ENCODE peak calls at places on chromosome 11, in nine cellular contexts. E is RPMI7951; A is hypothalamus; L is occipital lobe; I is tibial nerve; G is iris pigment epithelial cell; J is right lobe of liver; R is choroid plexus epithelial cell; X is CD4-positive, CD25-positive, alpha-beta regulatory T cell. D is an unnamed sample.

GRCh38 chr11:75265851-75266531 is 25.4 kb downstream of the TPBGL start:
- DNase-seq in X (no peak), G (no peak), A (no peak), R (no peak), E (peak; percentile 44), L (no peak), I (no peak), J (peak; percentile 53), D (no peak)

GRCh38 chr11:111654611-111655010 is 52.4 kb downstream of the SIK2 start:
- DNase-seq in J (no peak), E (no peak), G (no peak), L (no peak), X (no peak), R (no peak), A (no peak), I (no peak), D (no peak)

GRCh38 chr11:3626250-3626960 is 15.4 kb downstream of the ART5 start:
- DNase-seq in E (no peak), L (no peak), X (no peak), J (no peak), I (peak; percentile 53), A (no peak), G (no peak), R (no peak), D (no peak)

GRCh38 chr11:45110562-45110961 is 35.9 kb upstream of the PRDM11 start:
- DNase-seq in X (peak; percentile 65), R (peak; percentile 89), A (no peak), L (no peak), I (peak; percentile 88), G (peak; percentile 61), J (no peak), E (peak; percentile 60), D (peak; percentile 72)

GRCh38 chr11:103730151-103730940 is 306.1 kb upstream of the DDI1 start:
- DNase-seq in G (peak; percentile 63), E (no peak), I (no peak), R (peak; percentile 42), L (no peak), X (no peak), A (no peak), J (no peak), D (no peak)

GRCh38 chr11:121757480-121758125 is 304.8 kb upstream of the SORL1-AS1 start:
- DNase-seq in L (no peak), A (no peak), R (peak; percentile 36), X (no peak), I (no peak), J (no peak), G (peak; percentile 34), E (peak; percentile 50), D (no peak)

GRCh38 chr11:64285885-64286800 is 495 bp downstream of the GPR137 start:
- DNase-seq in E (no peak), G (no peak), A (no peak), J (peak; percentile 80), I (no peak), R (no peak), L (no peak), X (peak; percentile 30), D (no peak)

GRCh38 chr11:1461806-1462455 is 24.6 kb downstream of the MOB2 start:
- DNase-seq in E (no peak), R (no peak), L (no peak), I (no peak), A (no peak), J (no peak), G (no peak), X (no peak), D (no peak)

GRCh38 chr11:34027516-34028406 is 23.8 kb upstream of the CAPRIN1 start:
- DNase-seq in L (no peak), A (no peak), G (no peak), I (no peak), E (no peak), X (no peak), J (peak; percentile 75), R (no peak), D (no peak)

GRCh38 chr11:60261014-60261413 is 18.1 kb upstream of the MS4A4E start:
- DNase-seq in L (no peak), G (no peak), J (no peak), I (no peak), R (no peak), X (no peak), E (no peak), A (no peak), D (no peak)

GRCh38 chr11:93740031-93740801 is 1.1 kb downstream of the TAF1D start:
- DNase-seq in E (peak; percentile 24), G (peak; percentile 62), L (no peak), R (peak; percentile 55), I (no peak), X (no peak), J (no peak), A (no peak), D (no peak)

GRCh38 chr11:12066799-12067508 is 43.4 kb upstream of the MICAL2 start:
- DNase-seq in J (no peak), X (no peak), R (peak; percentile 71), I (no peak), A (no peak), E (peak; percentile 50), G (peak; percentile 62), L (peak; percentile 52), D (peak; percentile 84)

GRCh38 chr11:65927904-65928397 is 8.7 kb downstream of the DRAP1 start:
- DNase-seq in J (no peak), R (peak; percentile 35), A (no peak), X (peak; percentile 79), E (peak; percentile 37), G (peak; percentile 31), L (no peak), I (no peak), D (peak; percentile 44)

GRCh38 chr11:111229604-111230003 is 15.9 kb upstream of the POU2AF2 start:
- DNase-seq in R (peak; percentile 35), I (no peak), J (no peak), L (no peak), X (no peak), E (no peak), G (peak; percentile 59), A (no peak), D (no peak)

GRCh38 chr11:57964660-57965059 is 59.0 kb upstream of the OR9Q1 start:
- DNase-seq in E (no peak), A (no peak), J (no peak), I (no peak), L (no peak), X (no peak), R (no peak), G (no peak), D (no peak)

GRCh38 chr11:88174627-88175003 is 628 bp downstream of the RAB38 start:
- DNase-seq in I (peak; percentile 31), R (peak; percentile 67), X (no peak), L (no peak), J (peak; percentile 66), E (peak; percentile 85), A (no peak), G (peak; percentile 62), D (peak; percentile 90)

GRCh38 chr11:70005107-70005818 is 72.9 kb upstream of the ANO1 start:
- DNase-seq in E (peak; percentile 84), G (peak; percentile 60), A (no peak), L (no peak), R (peak; percentile 28), X (no peak), J (no peak), I (no peak), D (peak; percentile 86)

GRCh38 chr11:74311352-74311926 is at the start of gene P4HA3:
- DNase-seq in X (no peak), E (peak; percentile 44), G (peak; percentile 58), A (no peak), I (peak; percentile 24), R (peak; percentile 55), L (no peak), J (peak; percentile 78), D (peak; percentile 40)

GRCh38 chr11:71499546-71499945 is 27.5 kb upstream of the KRTAP5-7 start:
- DNase-seq in A (no peak), J (no peak), X (no peak), I (no peak), L (no peak), G (no peak), E (peak; percentile 67), R (no peak), D (peak; percentile 7)

GRCh38 chr11:61922539-61922938 is 5.2 kb upstream of the RAB3IL1 start:
- DNase-seq in L (no peak), R (peak; percentile 57), J (peak; percentile 66), I (peak; percentile 87), G (peak; percentile 29), A (no peak), E (peak; percentile 88), X (no peak), D (peak; percentile 36)

GRCh38 chr11:129861702-129862107 is 33.7 kb downstream of the NFRKB start:
- DNase-seq in R (peak; percentile 96), L (no peak), I (peak; percentile 32), G (peak; percentile 96), A (no peak), E (peak; percentile 87), J (no peak), X (no peak), D (peak; percentile 86)

GRCh38 chr11:68051191-68052136 is 12.6 kb downstream of the TCIRG1 start:
- DNase-seq in J (no peak), R (peak; percentile 39), E (no peak), L (no peak), X (no peak), G (no peak), A (no peak), I (no peak), D (no peak)

GRCh38 chr11:35418847-35419712 is at the start of gene SLC1A2:
- DNase-seq in I (no peak), R (peak; percentile 26), G (peak; percentile 50), J (no peak), L (peak; percentile 55), X (no peak), E (peak; percentile 11), A (no peak), D (peak; percentile 28)

GRCh38 chr11:79152511-79152910 is 288.3 kb downstream of the TENM4 start:
- DNase-seq in E (peak; percentile 40), A (no peak), L (peak; percentile 16), R (no peak), I (no peak), X (no peak), J (no peak), G (no peak), D (no peak)

GRCh38 chr11:58578136-58578634 is 678 bp upstream of the ZFP91 start:
- DNase-seq in R (peak; percentile 99), X (peak; percentile 97), I (peak; percentile 90), G (peak; percentile 98), A (peak; percentile 91), L (peak; percentile 92), E (peak; percentile 97), J (peak; percentile 95), D (peak; percentile 99)

GRCh38 chr11:68373810-68374501 is 61.6 kb downstream of the LRP5 start:
- DNase-seq in E (peak; percentile 70), G (peak; percentile 34), X (no peak), R (peak; percentile 48), J (no peak), I (no peak), A (no peak), L (no peak), D (peak; percentile 72)

GRCh38 chr11:47233989-47234668 is 14.5 kb downstream of the ACP2 start:
- DNase-seq in X (no peak), A (no peak), I (no peak), R (peak; percentile 76), J (no peak), G (peak; percentile 76), L (no peak), E (peak; percentile 78), D (peak; percentile 81)

GRCh38 chr11:65586676-65587075 is 8.9 kb downstream of the KCNK7 start:
- DNase-seq in I (no peak), L (no peak), A (no peak), X (no peak), G (no peak), J (no peak), R (peak; percentile 33), E (peak; percentile 64), D (peak; percentile 51)

GRCh38 chr11:40517122-40517521 is 942.3 kb downstream of the LRRC4C start:
- DNase-seq in I (no peak), E (no peak), G (no peak), J (no peak), L (no peak), R (no peak), X (no peak), A (no peak), D (no peak)

GRCh38 chr11:64856382-64857227 is 12.2 kb upstream of the CDC42BPG start:
- DNase-seq in R (peak; percentile 53), X (no peak), A (no peak), L (no peak), J (no peak), I (no peak), G (peak; percentile 74), E (peak; percentile 98), D (peak; percentile 98)

GRCh38 chr11:17405232-17406005 is 17.0 kb upstream of the KCNJ11 start:
- DNase-seq in A (peak; percentile 27), E (peak; percentile 74), G (peak; percentile 52), J (peak; percentile 94), R (peak; percentile 62), X (no peak), L (peak; percentile 59), I (peak; percentile 24), D (peak; percentile 70)

D was measured in mesenchymal stem cell.